ENCODE peak calls at places on chromosomes 16 and 17, in four cellular contexts. One of them, this sample, is unnamed.

GRCh38 chr16:30351586-30352419 is 3.3 kb downstream of the CD2BP2 start:
- DNase-seq in upper lobe of right lung: peak; percentile 84
- DNase-seq in RKO: peak; percentile 19
- DNase-seq in stimulated activated CD4-positive, alpha-beta T cell treated with anti-CD3 and anti-CD28 coated beads, Interleukin-12 subunit alpha, Interleukin-12 subunit beta, amount 100 ng/mL, for 4 hours: no peak
- DNase-seq in this sample: no peak

GRCh38 chr16:67632415-67633172 is 12.3 kb upstream of the CARMIL2 start:
- DNase-seq in upper lobe of right lung: no peak
- DNase-seq in RKO: no peak
- DNase-seq in stimulated activated CD4-positive, alpha-beta T cell treated with anti-CD3 and anti-CD28 coated beads, Interleukin-12 subunit alpha, Interleukin-12 subunit beta, amount 100 ng/mL, for 4 hours: no peak
- DNase-seq in this sample: no peak

GRCh38 chr17:81534157-81535006 is 6.2 kb downstream of the FSCN2 start:
- DNase-seq in upper lobe of right lung: no peak
- DNase-seq in RKO: no peak
- DNase-seq in stimulated activated CD4-positive, alpha-beta T cell treated with anti-CD3 and anti-CD28 coated beads, Interleukin-12 subunit alpha, Interleukin-12 subunit beta, amount 100 ng/mL, for 4 hours: no peak
- DNase-seq in this sample: peak; percentile 64

GRCh38 chr17:14373587-14374259 is 72.8 kb downstream of the HS3ST3B1 start:
- DNase-seq in upper lobe of right lung: no peak
- DNase-seq in RKO: no peak
- DNase-seq in stimulated activated CD4-positive, alpha-beta T cell treated with anti-CD3 and anti-CD28 coated beads, Interleukin-12 subunit alpha, Interleukin-12 subunit beta, amount 100 ng/mL, for 4 hours: no peak
- DNase-seq in this sample: peak; percentile 31

GRCh38 chr16:78199325-78200022 is 100.0 kb downstream of the WWOX start:
- DNase-seq in upper lobe of right lung: no peak
- DNase-seq in RKO: no peak
- DNase-seq in stimulated activated CD4-positive, alpha-beta T cell treated with anti-CD3 and anti-CD28 coated beads, Interleukin-12 subunit alpha, Interleukin-12 subunit beta, amount 100 ng/mL, for 4 hours: no peak
- DNase-seq in this sample: no peak

GRCh38 chr17:50096758-50097157 is 1.6 kb downstream of the PDK2 start:
- DNase-seq in upper lobe of right lung: no peak
- DNase-seq in RKO: no peak
- DNase-seq in stimulated activated CD4-positive, alpha-beta T cell treated with anti-CD3 and anti-CD28 coated beads, Interleukin-12 subunit alpha, Interleukin-12 subunit beta, amount 100 ng/mL, for 4 hours: no peak
- DNase-seq in this sample: no peak

GRCh38 chr17:69428252-69428980 is 13.9 kb downstream of the MAP2K6 start:
- DNase-seq in upper lobe of right lung: no peak
- DNase-seq in RKO: no peak
- DNase-seq in stimulated activated CD4-positive, alpha-beta T cell treated with anti-CD3 and anti-CD28 coated beads, Interleukin-12 subunit alpha, Interleukin-12 subunit beta, amount 100 ng/mL, for 4 hours: no peak
- DNase-seq in this sample: no peak

GRCh38 chr16:726438-727290 is at the start of the genes CCDC78 and HAGHL:
- DNase-seq in upper lobe of right lung: peak; percentile 82
- DNase-seq in RKO: peak; percentile 82
- DNase-seq in stimulated activated CD4-positive, alpha-beta T cell treated with anti-CD3 and anti-CD28 coated beads, Interleukin-12 subunit alpha, Interleukin-12 subunit beta, amount 100 ng/mL, for 4 hours: peak; percentile 64
- DNase-seq in this sample: peak; percentile 81

GRCh38 chr16:22001591-22001990 is 675 bp upstream of the PDZD9 start:
- DNase-seq in upper lobe of right lung: no peak
- DNase-seq in RKO: no peak
- DNase-seq in stimulated activated CD4-positive, alpha-beta T cell treated with anti-CD3 and anti-CD28 coated beads, Interleukin-12 subunit alpha, Interleukin-12 subunit beta, amount 100 ng/mL, for 4 hours: no peak
- DNase-seq in this sample: no peak

GRCh38 chr16:4836727-4837126 is 10.4 kb downstream of the GLYR1 start:
- DNase-seq in upper lobe of right lung: no peak
- DNase-seq in RKO: no peak
- DNase-seq in stimulated activated CD4-positive, alpha-beta T cell treated with anti-CD3 and anti-CD28 coated beads, Interleukin-12 subunit alpha, Interleukin-12 subunit beta, amount 100 ng/mL, for 4 hours: no peak
- DNase-seq in this sample: no peak

GRCh38 chr17:62822080-62822904 is 14.2 kb upstream of the MARCHF10 start:
- DNase-seq in upper lobe of right lung: no peak
- DNase-seq in RKO: no peak
- DNase-seq in stimulated activated CD4-positive, alpha-beta T cell treated with anti-CD3 and anti-CD28 coated beads, Interleukin-12 subunit alpha, Interleukin-12 subunit beta, amount 100 ng/mL, for 4 hours: no peak
- DNase-seq in this sample: no peak

GRCh38 chr17:29178750-29179231 is 1.4 kb downstream of the MYO18A start:
- DNase-seq in upper lobe of right lung: no peak
- DNase-seq in RKO: no peak
- DNase-seq in stimulated activated CD4-positive, alpha-beta T cell treated with anti-CD3 and anti-CD28 coated beads, Interleukin-12 subunit alpha, Interleukin-12 subunit beta, amount 100 ng/mL, for 4 hours: no peak
- DNase-seq in this sample: no peak

GRCh38 chr16:16861546-16861945 is 482.6 kb downstream of the NPIPA7 start:
- DNase-seq in upper lobe of right lung: no peak
- DNase-seq in RKO: peak; percentile 44
- DNase-seq in stimulated activated CD4-positive, alpha-beta T cell treated with anti-CD3 and anti-CD28 coated beads, Interleukin-12 subunit alpha, Interleukin-12 subunit beta, amount 100 ng/mL, for 4 hours: peak; percentile 33
- DNase-seq in this sample: peak; percentile 77

GRCh38 chr16:65679785-65680184 is 557.9 kb upstream of the CDH11 start:
- DNase-seq in upper lobe of right lung: no peak
- DNase-seq in RKO: no peak
- DNase-seq in stimulated activated CD4-positive, alpha-beta T cell treated with anti-CD3 and anti-CD28 coated beads, Interleukin-12 subunit alpha, Interleukin-12 subunit beta, amount 100 ng/mL, for 4 hours: no peak
- DNase-seq in this sample: no peak